ENCODE peak calls at places on chromosomes 2 and 18, in eight cellular contexts. One of them, this sample, is unnamed.

GRCh38 chr2:38668092-38668491 is 2.2 kb downstream of the GALM start:
- DNase-seq in bronchial epithelial cell: no peak
- DNase-seq in GM13977: no peak
- DNase-seq in fibroblast of lung: no peak
- DNase-seq in glutamatergic neuron: no peak
- DNase-seq in iris pigment epithelial cell: no peak
- DNase-seq in NCI-H2081 treated with DMSO at 0.1 percent for 48 hours: no peak
- DNase-seq in kidney epithelial cell: no peak
- DNase-seq in this sample: no peak

GRCh38 chr18:75066936-75067335 is 142.0 kb downstream of the PTGR3 start:
- DNase-seq in GM13977: no peak
- DNase-seq in NCI-H2081 treated with DMSO at 0.1 percent for 48 hours: no peak
- DNase-seq in glutamatergic neuron: no peak
- DNase-seq in bronchial epithelial cell: no peak
- DNase-seq in iris pigment epithelial cell: no peak
- DNase-seq in kidney epithelial cell: no peak
- DNase-seq in fibroblast of lung: no peak
- DNase-seq in this sample: peak

GRCh38 chr2:171181067-171182049 is 20.7 kb upstream of the TLK1 start:
- DNase-seq in iris pigment epithelial cell: no peak
- DNase-seq in glutamatergic neuron: no peak
- DNase-seq in bronchial epithelial cell: peak
- DNase-seq in fibroblast of lung: no peak
- DNase-seq in NCI-H2081 treated with DMSO at 0.1 percent for 48 hours: no peak
- DNase-seq in kidney epithelial cell: no peak
- DNase-seq in GM13977: no peak
- DNase-seq in this sample: no peak

GRCh38 chr2:20188851-20189250 is 36.1 kb downstream of the SDC1 start:
- DNase-seq in fibroblast of lung: no peak
- DNase-seq in NCI-H2081 treated with DMSO at 0.1 percent for 48 hours: no peak
- DNase-seq in kidney epithelial cell: no peak
- DNase-seq in GM13977: no peak
- DNase-seq in iris pigment epithelial cell: no peak
- DNase-seq in bronchial epithelial cell: no peak
- DNase-seq in glutamatergic neuron: no peak
- DNase-seq in this sample: no peak

GRCh38 chr18:42028232-42028832 is 73.3 kb downstream of the PIK3C3 start:
- DNase-seq in kidney epithelial cell: no peak
- DNase-seq in NCI-H2081 treated with DMSO at 0.1 percent for 48 hours: no peak
- DNase-seq in bronchial epithelial cell: peak
- DNase-seq in glutamatergic neuron: peak
- DNase-seq in fibroblast of lung: peak
- DNase-seq in GM13977: peak
- DNase-seq in iris pigment epithelial cell: peak
- DNase-seq in this sample: peak

GRCh38 chr18:8803063-8803795 is 97.9 kb downstream of the MTCL1 start:
- DNase-seq in fibroblast of lung: no peak
- DNase-seq in iris pigment epithelial cell: no peak
- DNase-seq in glutamatergic neuron: no peak
- DNase-seq in GM13977: no peak
- DNase-seq in NCI-H2081 treated with DMSO at 0.1 percent for 48 hours: no peak
- DNase-seq in kidney epithelial cell: no peak
- DNase-seq in bronchial epithelial cell: no peak
- DNase-seq in this sample: no peak

GRCh38 chr2:174748948-174749347 is 15.3 kb downstream of the CHRNA1 start:
- DNase-seq in GM13977: peak
- DNase-seq in NCI-H2081 treated with DMSO at 0.1 percent for 48 hours: no peak
- DNase-seq in glutamatergic neuron: peak
- DNase-seq in fibroblast of lung: peak
- DNase-seq in bronchial epithelial cell: peak
- DNase-seq in kidney epithelial cell: no peak
- DNase-seq in iris pigment epithelial cell: peak
- DNase-seq in this sample: peak

GRCh38 chr2:44351088-44351487 is 10.2 kb downstream of the PREPL start:
- DNase-seq in GM13977: no peak
- DNase-seq in NCI-H2081 treated with DMSO at 0.1 percent for 48 hours: no peak
- DNase-seq in iris pigment epithelial cell: peak
- DNase-seq in glutamatergic neuron: no peak
- DNase-seq in bronchial epithelial cell: no peak
- DNase-seq in fibroblast of lung: peak
- DNase-seq in kidney epithelial cell: no peak
- DNase-seq in this sample: no peak

GRCh38 chr2:117786520-117786919 is 28.0 kb upstream of the DDX18 start:
- DNase-seq in fibroblast of lung: no peak
- DNase-seq in kidney epithelial cell: no peak
- DNase-seq in bronchial epithelial cell: peak
- DNase-seq in NCI-H2081 treated with DMSO at 0.1 percent for 48 hours: no peak
- DNase-seq in glutamatergic neuron: no peak
- DNase-seq in GM13977: no peak
- DNase-seq in iris pigment epithelial cell: no peak
- DNase-seq in this sample: no peak

GRCh38 chr2:46216213-46216612 is 81.0 kb upstream of the EPAS1 start:
- DNase-seq in NCI-H2081 treated with DMSO at 0.1 percent for 48 hours: no peak
- DNase-seq in GM13977: no peak
- DNase-seq in bronchial epithelial cell: peak
- DNase-seq in fibroblast of lung: peak
- DNase-seq in iris pigment epithelial cell: peak
- DNase-seq in kidney epithelial cell: no peak
- DNase-seq in glutamatergic neuron: no peak
- DNase-seq in this sample: no peak

GRCh38 chr2:218187650-218188025 is 20.9 kb upstream of the CXCR1 start:
- DNase-seq in bronchial epithelial cell: no peak
- DNase-seq in fibroblast of lung: no peak
- DNase-seq in glutamatergic neuron: no peak
- DNase-seq in GM13977: no peak
- DNase-seq in iris pigment epithelial cell: no peak
- DNase-seq in NCI-H2081 treated with DMSO at 0.1 percent for 48 hours: no peak
- DNase-seq in kidney epithelial cell: no peak
- DNase-seq in this sample: no peak

GRCh38 chr2:96117701-96118588 is 1.6 kb upstream of the ADRA2B start:
- DNase-seq in kidney epithelial cell: no peak
- DNase-seq in NCI-H2081 treated with DMSO at 0.1 percent for 48 hours: no peak
- DNase-seq in glutamatergic neuron: no peak
- DNase-seq in GM13977: no peak
- DNase-seq in fibroblast of lung: no peak
- DNase-seq in iris pigment epithelial cell: no peak
- DNase-seq in bronchial epithelial cell: peak
- DNase-seq in this sample: no peak

GRCh38 chr2:66515743-66516142 is 80.8 kb downstream of the MEIS1 start:
- DNase-seq in bronchial epithelial cell: peak
- DNase-seq in kidney epithelial cell: no peak
- DNase-seq in NCI-H2081 treated with DMSO at 0.1 percent for 48 hours: no peak
- DNase-seq in fibroblast of lung: peak
- DNase-seq in GM13977: no peak
- DNase-seq in glutamatergic neuron: no peak
- DNase-seq in iris pigment epithelial cell: peak
- DNase-seq in this sample: no peak

GRCh38 chr2:222655406-222655747 is 515 bp downstream of the FARSB start:
- DNase-seq in glutamatergic neuron: no peak
- DNase-seq in fibroblast of lung: peak
- DNase-seq in kidney epithelial cell: no peak
- DNase-seq in iris pigment epithelial cell: peak
- DNase-seq in NCI-H2081 treated with DMSO at 0.1 percent for 48 hours: peak
- DNase-seq in bronchial epithelial cell: peak
- DNase-seq in GM13977: no peak
- DNase-seq in this sample: no peak

GRCh38 chr2:237092920-237093781 is 7.5 kb downstream of the COPS8 start:
- DNase-seq in bronchial epithelial cell: peak
- DNase-seq in glutamatergic neuron: no peak
- DNase-seq in GM13977: no peak
- DNase-seq in fibroblast of lung: peak
- DNase-seq in NCI-H2081 treated with DMSO at 0.1 percent for 48 hours: no peak
- DNase-seq in iris pigment epithelial cell: peak
- DNase-seq in kidney epithelial cell: no peak
- DNase-seq in this sample: no peak

GRCh38 chr2:71455741-71456569 is 2.6 kb downstream of the DYSF start:
- DNase-seq in kidney epithelial cell: peak
- DNase-seq in GM13977: no peak
- DNase-seq in bronchial epithelial cell: no peak
- DNase-seq in glutamatergic neuron: no peak
- DNase-seq in iris pigment epithelial cell: no peak
- DNase-seq in fibroblast of lung: no peak
- DNase-seq in NCI-H2081 treated with DMSO at 0.1 percent for 48 hours: no peak
- DNase-seq in this sample: no peak

GRCh38 chr18:43883886-43884285 is 606.6 kb upstream of the SYT4 start:
- DNase-seq in bronchial epithelial cell: no peak
- DNase-seq in GM13977: no peak
- DNase-seq in kidney epithelial cell: no peak
- DNase-seq in NCI-H2081 treated with DMSO at 0.1 percent for 48 hours: no peak
- DNase-seq in glutamatergic neuron: no peak
- DNase-seq in iris pigment epithelial cell: no peak
- DNase-seq in fibroblast of lung: no peak
- DNase-seq in this sample: no peak

GRCh38 chr18:54130631-54131030 is 93.8 kb downstream of the MBD2 start:
- DNase-seq in glutamatergic neuron: no peak
- DNase-seq in bronchial epithelial cell: peak
- DNase-seq in kidney epithelial cell: no peak
- DNase-seq in NCI-H2081 treated with DMSO at 0.1 percent for 48 hours: no peak
- DNase-seq in GM13977: no peak
- DNase-seq in fibroblast of lung: no peak
- DNase-seq in iris pigment epithelial cell: no peak
- DNase-seq in this sample: no peak

GRCh38 chr2:98726735-98727368 is 4.1 kb downstream of the MGAT4A start:
- DNase-seq in fibroblast of lung: no peak
- DNase-seq in iris pigment epithelial cell: no peak
- DNase-seq in GM13977: no peak
- DNase-seq in kidney epithelial cell: no peak
- DNase-seq in NCI-H2081 treated with DMSO at 0.1 percent for 48 hours: no peak
- DNase-seq in bronchial epithelial cell: no peak
- DNase-seq in glutamatergic neuron: no peak
- DNase-seq in this sample: no peak

GRCh38 chr2:219251656-219252055 is 1.4 kb upstream of the TUBA4B start:
- DNase-seq in glutamatergic neuron: no peak
- DNase-seq in kidney epithelial cell: no peak
- DNase-seq in GM13977: no peak
- DNase-seq in fibroblast of lung: no peak
- DNase-seq in bronchial epithelial cell: no peak
- DNase-seq in iris pigment epithelial cell: no peak
- DNase-seq in NCI-H2081 treated with DMSO at 0.1 percent for 48 hours: no peak
- DNase-seq in this sample: no peak

GRCh38 chr2:208360259-208361076 is 46.1 kb upstream of the PTH2R start:
- DNase-seq in GM13977: no peak
- DNase-seq in bronchial epithelial cell: no peak
- DNase-seq in iris pigment epithelial cell: no peak
- DNase-seq in fibroblast of lung: no peak
- DNase-seq in kidney epithelial cell: no peak
- DNase-seq in NCI-H2081 treated with DMSO at 0.1 percent for 48 hours: no peak
- DNase-seq in glutamatergic neuron: no peak
- DNase-seq in this sample: peak

GRCh38 chr2:61887684-61888303 is 662 bp downstream of the CCT4 start:
- DNase-seq in NCI-H2081 treated with DMSO at 0.1 percent for 48 hours: no peak
- DNase-seq in bronchial epithelial cell: peak
- DNase-seq in GM13977: no peak
- DNase-seq in glutamatergic neuron: no peak
- DNase-seq in kidney epithelial cell: no peak
- DNase-seq in iris pigment epithelial cell: peak
- DNase-seq in fibroblast of lung: peak
- DNase-seq in this sample: no peak

GRCh38 chr2:66851449-66851872 is 416.5 kb downstream of the MEIS1 start:
- DNase-seq in kidney epithelial cell: no peak
- DNase-seq in GM13977: no peak
- DNase-seq in fibroblast of lung: peak
- DNase-seq in iris pigment epithelial cell: peak
- DNase-seq in bronchial epithelial cell: peak
- DNase-seq in NCI-H2081 treated with DMSO at 0.1 percent for 48 hours: no peak
- DNase-seq in glutamatergic neuron: no peak
- DNase-seq in this sample: no peak

GRCh38 chr18:35478520-35479435 is 19.0 kb downstream of the INO80C start:
- DNase-seq in GM13977: no peak
- DNase-seq in NCI-H2081 treated with DMSO at 0.1 percent for 48 hours: no peak
- DNase-seq in glutamatergic neuron: no peak
- DNase-seq in fibroblast of lung: peak
- DNase-seq in iris pigment epithelial cell: peak
- DNase-seq in kidney epithelial cell: peak
- DNase-seq in bronchial epithelial cell: peak
- DNase-seq in this sample: no peak

GRCh38 chr2:234251326-234252271 is 201.1 kb downstream of the SPP2 start:
- DNase-seq in iris pigment epithelial cell: peak
- DNase-seq in bronchial epithelial cell: peak
- DNase-seq in GM13977: no peak
- DNase-seq in kidney epithelial cell: peak
- DNase-seq in fibroblast of lung: peak
- DNase-seq in NCI-H2081 treated with DMSO at 0.1 percent for 48 hours: no peak
- DNase-seq in glutamatergic neuron: no peak
- DNase-seq in this sample: no peak

GRCh38 chr2:177313162-177313781 is 48.7 kb upstream of the NFE2L2 start:
- DNase-seq in iris pigment epithelial cell: no peak
- DNase-seq in NCI-H2081 treated with DMSO at 0.1 percent for 48 hours: no peak
- DNase-seq in glutamatergic neuron: no peak
- DNase-seq in kidney epithelial cell: no peak
- DNase-seq in fibroblast of lung: no peak
- DNase-seq in bronchial epithelial cell: peak
- DNase-seq in GM13977: no peak
- DNase-seq in this sample: no peak

This sample was measured in D341Med.